ENCODE peak calls at places on chromosomes 5 and 9, in six cellular contexts. P is left ventricle myocardium inferior, V is tibial artery, I is cardiac muscle cell, A is right lobe of liver, N is A549. G is an unnamed sample.

GRCh38 chr5:39475055-39475454 is 50.3 kb upstream of the DAB2 start:
- DNase-seq in P (no peak), V (peak; percentile 36), I (peak; percentile 18), A (no peak), N (no peak), G (no peak)

GRCh38 chr5:176174345-176175025 is 63.7 kb upstream of the SIMC1 start:
- DNase-seq in P (no peak), V (no peak), I (no peak), A (no peak), N (no peak), G (no peak)

GRCh38 chr5:36066540-36067210 is at the start of gene UGT3A2:
- DNase-seq in P (no peak), V (no peak), I (no peak), A (no peak), N (no peak), G (no peak)

GRCh38 chr5:172452398-172453205 is 1.7 kb downstream of the SH3PXD2B start:
- DNase-seq in P (no peak), V (peak; percentile 62), I (peak; percentile 77), A (no peak), N (peak; percentile 73), G (peak; percentile 51)

GRCh38 chr5:117833666-117834065 is 1154.7 kb downstream of the DTWD2 start:
- DNase-seq in P (no peak), V (no peak), I (no peak), A (no peak), N (no peak), G (no peak)

GRCh38 chr9:63859475-63860215 is 1425.4 kb downstream of the FOXD4L5 start:
- DNase-seq in P (peak; percentile 33), V (peak; percentile 25), I (peak; percentile 38), A (peak; percentile 59), N (peak; percentile 84), G (peak; percentile 2)

GRCh38 chr5:172659909-172660628 is 19.0 kb downstream of the NEURL1B start:
- DNase-seq in P (peak; percentile 91), V (peak; percentile 92), I (peak; percentile 75), A (peak; percentile 94), N (peak; percentile 45), G (peak; percentile 87)

GRCh38 chr5:58502032-58502431 is 10.8 kb downstream of the GAPT start:
- DNase-seq in P (no peak), V (no peak), I (no peak), A (no peak), N (no peak), G (no peak)

GRCh38 chr9:2241461-2241874 is 226.3 kb downstream of the SMARCA2 start:
- DNase-seq in P (peak; percentile 30), V (no peak), I (peak; percentile 94), A (peak; percentile 58), N (peak; percentile 78), G (peak; percentile 49)

GRCh38 chr5:19240150-19240549 is 747.9 kb downstream of the CDH18 start:
- DNase-seq in P (no peak), V (no peak), I (peak; percentile 3), A (no peak), N (no peak), G (no peak)

GRCh38 chr5:142432369-142432863 is 107.6 kb upstream of the SPRY4 start:
- DNase-seq in P (peak; percentile 25), V (no peak), I (no peak), A (no peak), N (no peak), G (peak; percentile 72)

DNA sequence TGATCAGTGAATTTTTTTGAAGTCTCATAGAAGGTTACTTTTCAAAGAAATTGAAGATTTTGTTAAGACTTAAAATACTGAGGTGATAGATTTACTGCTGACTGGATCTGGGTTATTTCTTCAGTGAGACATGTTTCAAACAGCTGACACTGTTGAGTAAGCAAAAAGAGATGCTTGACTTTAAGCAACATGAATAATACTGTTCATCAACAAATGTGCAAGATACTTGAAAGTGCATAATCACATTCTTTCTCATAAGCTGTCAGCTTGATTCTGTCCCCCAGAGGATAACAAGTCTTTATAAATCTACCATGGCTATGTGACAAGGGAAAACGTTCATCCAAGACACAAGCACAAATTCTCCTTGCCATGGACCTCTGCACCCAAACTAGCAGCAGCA is 260.1 kb upstream of the CDH18 start:
- DNase-seq in P (no peak), V (no peak), I (no peak), A (no peak), N (no peak), G (no peak)
- H3K4me1 ChIP-seq in P (no peaks in the 10 kb centered on the region), V (no peaks in the 10 kb centered on the region), I (no peaks in the 10 kb centered on the region), A (no peaks in the 10 kb centered on the region), N (no peaks in the 10 kb centered on the region), G (no peaks in the 10 kb centered on the region)

GRCh38 chr9:82367929-82368328 is 379.4 kb downstream of the SPATA31D1 start:
- DNase-seq in P (no peak), V (no peak), I (no peak), A (no peak), N (no peak), G (no peak)
- H3K4me3 ChIP-seq in P (no peak overlapping the region), V (no peak overlapping the region), I (no peak overlapping the region), A (no peak overlapping the region), N (no peak overlapping the region), G (no peak overlapping the region)

DNA sequence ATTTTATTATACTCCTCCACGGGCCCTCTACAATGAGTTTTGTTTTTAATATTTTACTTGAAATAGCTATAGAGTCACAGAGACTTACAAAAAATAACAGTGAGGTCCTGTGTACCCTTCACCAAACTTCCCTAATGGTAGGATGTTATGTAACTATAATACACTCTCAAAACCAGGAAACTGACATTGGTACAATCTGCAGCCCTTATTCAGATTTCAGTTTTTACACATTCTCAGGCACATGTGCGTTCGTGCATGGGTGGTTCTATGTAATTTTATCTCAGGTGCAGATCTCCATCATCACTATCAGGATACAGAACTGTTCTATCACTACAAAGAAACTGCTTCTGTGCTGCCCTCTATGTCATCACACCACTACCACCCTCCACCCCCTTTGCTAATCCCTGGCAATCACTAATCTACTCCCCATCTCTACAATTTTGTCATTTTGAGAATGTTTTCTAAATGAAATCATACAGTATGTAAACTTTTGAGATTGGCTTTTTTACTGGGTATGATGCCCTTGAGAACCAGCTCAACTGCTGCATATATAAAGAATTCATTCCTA is 16.4 kb downstream of the RAB14 start:
- DNase-seq in P (no peak), V (no peak), I (no peak), A (no peak), N (no peak), G (no peak)
- H3K4me1 ChIP-seq in P (peaks cover 98% of the 10 kb centered on the region), V (peaks cover 10% of the 10 kb centered on the region), I (peaks cover 44% of the 10 kb centered on the region), A (peaks cover 84% of the 10 kb centered on the region), N (peaks cover 42% of the 10 kb centered on the region), G (peaks cover 4% of the 10 kb centered on the region)

DNA sequence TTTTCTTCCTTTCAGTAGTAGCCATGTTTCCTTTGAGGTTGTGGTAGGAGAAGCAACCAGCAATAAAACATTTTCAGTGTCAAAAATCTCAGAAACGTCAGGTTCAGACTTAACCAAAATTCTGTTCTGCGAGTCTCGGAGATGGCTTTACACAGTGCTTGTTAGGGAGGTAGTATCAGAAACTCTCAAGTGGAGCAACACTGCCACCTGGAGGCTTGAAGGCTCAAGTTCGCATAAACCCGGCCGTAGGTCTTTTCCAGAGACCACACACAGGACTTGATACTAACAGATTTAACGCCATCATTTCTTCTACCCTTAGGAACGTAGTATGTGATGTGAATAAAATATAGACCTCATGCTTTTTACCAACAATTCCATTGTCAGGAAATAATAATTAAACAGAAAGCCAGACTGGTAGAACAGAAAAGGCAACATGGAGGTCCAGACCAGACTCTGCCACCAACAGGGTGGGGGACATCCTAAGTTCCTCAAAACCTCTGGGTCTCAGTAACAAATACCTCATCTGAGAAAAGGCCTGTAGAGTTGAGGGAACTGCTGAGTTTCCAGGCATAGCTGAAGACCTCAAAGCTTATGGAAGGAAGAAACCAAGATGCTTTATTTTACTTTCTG is 8.5 kb downstream of the PTGER4 start:
- DNase-seq in P (peak; percentile 78), V (peak; percentile 78), I (peak; percentile 91), A (peak; percentile 69), N (peak; percentile 88), G (peak; percentile 66)
- H3K4me3 ChIP-seq in P (peak overlapping the region; percentile 95), V (no peak overlapping the region), I (no peak overlapping the region), A (no peak overlapping the region), N (no peak overlapping the region), G (no peak overlapping the region)

GRCh38 chr5:140424135-140424534 is 22.5 kb downstream of the ANKHD1 start:
- DNase-seq in P (no peak), V (no peak), I (no peak), A (no peak), N (no peak), G (no peak)

GRCh38 chr5:140432212-140432611 is 30.6 kb downstream of the ANKHD1 start:
- DNase-seq in P (no peak), V (no peak), I (no peak), A (no peak), N (no peak), G (no peak)

GRCh38 chr5:140432916-140433315 is 31.3 kb downstream of the ANKHD1 start:
- DNase-seq in P (no peak), V (no peak), I (no peak), A (no peak), N (no peak), G (no peak)

DNA sequence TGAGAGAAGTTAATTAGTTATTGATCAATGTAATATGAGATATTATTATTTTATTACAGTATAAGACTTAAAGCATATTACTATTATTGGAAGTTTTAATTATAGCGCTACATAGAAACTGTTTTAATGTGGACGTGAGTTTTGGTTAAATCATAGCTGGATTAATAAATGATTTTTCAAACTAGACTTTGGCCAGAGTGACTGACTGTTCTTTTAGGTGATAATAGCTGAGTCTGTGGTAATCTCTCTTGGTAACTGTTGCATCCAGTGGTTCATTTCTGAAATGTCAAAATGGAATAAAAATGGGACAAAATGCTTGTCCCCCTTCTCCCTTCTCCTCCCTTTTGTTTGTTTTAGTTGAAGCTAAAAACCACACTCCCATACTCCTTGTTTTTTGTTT is 28.1 kb downstream of the ANKHD1 start:
- DNase-seq in P (no peak), V (no peak), I (no peak), A (no peak), N (no peak), G (no peak)
- H3K4me1 ChIP-seq in P (peaks cover 31% of the 10 kb centered on the region), V (no peaks in the 10 kb centered on the region), I (no peaks in the 10 kb centered on the region), A (peaks cover 12% of the 10 kb centered on the region), N (no peaks in the 10 kb centered on the region), G (peaks cover 6% of the 10 kb centered on the region)

G was measured in mucosa of descending colon.